ENCODE peak calls at places on chromosomes 3 and 15, in seven cellular contexts. A, D, H, B, N, G and C are unnamed samples.

GRCh38 chr3:32817561-32818430 is at the start of gene TRIM71:
- DNase-seq in G (peak), H (no peak), A (no peak), N (no peak), D (no peak), B (no peak), C (peak)

GRCh38 chr3:57048052-57048671 is 12.3 kb upstream of the SPATA12 start:
- DNase-seq in A (peak), D (no peak), H (no peak), N (no peak), B (no peak), G (no peak), C (no peak)

GRCh38 chr3:154584041-154584440 is 154.1 kb upstream of the GPR149 start:
- DNase-seq in H (no peak), G (no peak), N (no peak), A (peak), D (no peak), B (no peak), C (no peak)

GRCh38 chr3:181709537-181710279 is 2.0 kb upstream of the SOX2 start:
- DNase-seq in H (no peak), D (peak), N (peak), A (peak), G (peak), B (peak), C (no peak)

GRCh38 chr3:72930754-72931153 is 42.9 kb downstream of the GXYLT2 start:
- DNase-seq in A (no peak), H (no peak), B (no peak), N (no peak), D (no peak), G (no peak), C (no peak)

GRCh38 chr3:187913617-187914033 is 168.4 kb upstream of the BCL6 start:
- DNase-seq in G (no peak), H (no peak), D (peak), A (no peak), B (peak), N (no peak), C (no peak)

GRCh38 chr3:186124618-186125017 is 15.7 kb upstream of the ETV5 start:
- DNase-seq in D (no peak), B (no peak), A (no peak), N (no peak), H (no peak), G (no peak), C (no peak)

GRCh38 chr3:113193298-113193697 is 18.1 kb upstream of the BOC start:
- DNase-seq in H (no peak), G (no peak), D (no peak), A (no peak), B (no peak), N (no peak), C (no peak)

GRCh38 chr3:119597548-119598288 is at the start of gene PLA1A:
- DNase-seq in A (no peak), D (no peak), G (no peak), B (peak), N (no peak), H (no peak), C (no peak)

GRCh38 chr3:42052867-42053351 is 38.2 kb upstream of the TRAK1 start:
- DNase-seq in N (no peak), G (no peak), H (no peak), D (no peak), A (no peak), B (no peak), C (no peak)

GRCh38 chr3:195823286-195823685 is 11.6 kb upstream of the MUC4 start:
- DNase-seq in A (no peak), N (no peak), H (no peak), G (no peak), B (peak), D (no peak), C (no peak)

GRCh38 chr15:96796841-96797240 is 466.3 kb downstream of the NR2F2 start:
- DNase-seq in D (no peak), N (no peak), B (no peak), H (no peak), A (no peak), G (no peak), C (no peak)

GRCh38 chr15:67873777-67874176 is 33.9 kb upstream of the RNU6-1 start:
- DNase-seq in H (no peak), N (no peak), D (no peak), G (no peak), A (no peak), B (no peak), C (no peak)

GRCh38 chr3:126522363-126522788 is 1.6 kb upstream of the CHST13 start:
- DNase-seq in N (peak), B (peak), D (peak), H (no peak), A (peak), G (peak), C (peak)

GRCh38 chr15:73321496-73322344 is 47.0 kb downstream of the HCN4 start:
- DNase-seq in B (no peak), H (no peak), N (no peak), A (no peak), D (no peak), G (no peak), C (no peak)

GRCh38 chr3:160403028-160403545 is 3.6 kb downstream of the SMC4 start:
- DNase-seq in G (no peak), D (no peak), N (no peak), B (no peak), H (no peak), A (no peak), C (no peak)

GRCh38 chr3:73581134-73581846 is 43.5 kb downstream of the PDZRN3 start:
- DNase-seq in B (no peak), D (no peak), H (no peak), N (no peak), G (no peak), A (no peak), C (no peak)

GRCh38 chr3:66394261-66395249 is 106.3 kb downstream of the LRIG1 start:
- DNase-seq in A (peak), H (no peak), B (no peak), G (no peak), D (no peak), N (no peak), C (no peak)

GRCh38 chr3:98765721-98766120 is 2.6 kb downstream of the ST3GAL6 start:
- DNase-seq in D (no peak), A (no peak), N (no peak), B (no peak), G (no peak), H (no peak), C (no peak)

GRCh38 chr15:75713338-75713895 is 769 bp upstream of the CSPG4 start:
- DNase-seq in N (no peak), B (no peak), H (no peak), G (no peak), D (no peak), A (peak), C (no peak)